ENCODE peak calls at places on chromosomes 13 and 19, in nine cellular contexts. R is EL; B is heart left ventricle; N is CD8-positive, alpha-beta T cell; C is brain microvascular endothelial cell; U is activated CD4-positive, alpha-beta T cell treated with anti-CD3 and anti-CD28 coated beads for 1 hour; Y is suprapubic skin; V is NCI-H69; S is HT-29. Z is an unnamed sample.
A peak's percentile ranks its signal among the peaks of the same experiment; 100 is the strongest.

GRCh38 chr13:99656092-99656745 is 154.9 kb downstream of the TM9SF2 start:
- DNase-seq in R (peak; percentile 67), B (peak; percentile 75), N (peak; percentile 71), C (peak; percentile 77), U (peak; percentile 67), Y (peak; percentile 86), V (peak; percentile 95), S (peak; percentile 94), Z (peak; percentile 60)

GRCh38 chr19:45657520-45658163 is 10.4 kb upstream of the GIPR start:
- DNase-seq in R (no peak), B (no peak), N (no peak), C (no peak), U (no peak), Y (no peak), V (peak; percentile 92), S (no peak), Z (no peak)

GRCh38 chr13:27654816-27655215 is 33.1 kb downstream of the POLR1D start:
- DNase-seq in R (no peak), B (no peak), N (no peak), C (no peak), U (no peak), Y (no peak), V (no peak), S (no peak), Z (no peak)

GRCh38 chr19:9139609-9140158 is 513 bp upstream of the ZNF317 start:
- DNase-seq in R (no peak), B (no peak), N (no peak), C (no peak), U (no peak), Y (no peak), V (peak; percentile 37), S (no peak), Z (no peak)

GRCh38 chr19:30439271-30439750 is 67.1 kb downstream of the ZNF536 start:
- DNase-seq in R (no peak), B (peak; percentile 6), N (no peak), C (no peak), U (no peak), Y (no peak), V (no peak), S (no peak), Z (no peak)

GRCh38 chr13:43316997-43317396 is 293.6 kb downstream of the DNAJC15 start:
- DNase-seq in R (peak; percentile 73), B (peak; percentile 22), N (no peak), C (peak; percentile 48), U (no peak), Y (no peak), V (peak; percentile 89), S (no peak), Z (no peak)

GRCh38 chr19:40154121-40154680 is 37.0 kb upstream of the MAP3K10 start:
- DNase-seq in R (no peak), B (no peak), N (no peak), C (no peak), U (no peak), Y (peak; percentile 57), V (no peak), S (no peak), Z (no peak)

GRCh38 chr13:47478985-47479384 is 522.1 kb downstream of the SUCLA2 start:
- DNase-seq in R (no peak), B (no peak), N (no peak), C (no peak), U (no peak), Y (no peak), V (no peak), S (no peak), Z (no peak)

GRCh38 chr19:47414469-47414868 is 4.9 kb downstream of the MEIS3 start:
- DNase-seq in R (no peak), B (no peak), N (no peak), C (no peak), U (no peak), Y (no peak), V (peak; percentile 58), S (peak; percentile 84), Z (no peak)

GRCh38 chr13:101556676-101557121 is 104.2 kb downstream of the ITGBL1 start:
- DNase-seq in R (no peak), B (no peak), N (no peak), C (no peak), U (no peak), Y (no peak), V (peak; percentile 19), S (no peak), Z (no peak)